ENCODE peak calls at places on chromosomes 3 and 15, in five cellular contexts. Y is A549, W is HepG2, U is GM12878, A is K562. S is an unnamed sample. For H3K4me1, the result is how much of the 10 kb centered on the place peaks cover.

GRCh38 chr15:93941687-93942086 is 289.7 kb upstream of the MCTP2 start:
- DNase-seq in U (no peak), W (no peak), A (no peak), Y (no peak), S (no peak)

GRCh38 chr3:94036909-94037507 is 8.6 kb upstream of the STX19 start:
- DNase-seq in A (peak), U (no peak), Y (peak), W (peak), S (peak)

GRCh38 chr15:101267320-101268104 is 9.8 kb downstream of the SELENOS start:
- DNase-seq in A (peak), W (no peak), Y (no peak), U (no peak), S (peak)

GRCh38 chr3:120449701-120450216 is 1.0 kb downstream of the FSTL1 start:
- DNase-seq in A (no peak), Y (peak), W (no peak), U (no peak), S (no peak)

GRCh38 chr3:95629802-95630201 is 1184.6 kb upstream of the EPHA6 start:
- DNase-seq in W (no peak), Y (no peak), A (no peak), U (no peak), S (peak)

GRCh38 chr15:56467626-56468025 is 2.7 kb upstream of the MNS1 start:
- DNase-seq in U (no peak), Y (no peak), W (no peak), A (no peak), S (no peak)

GRCh38 chr3:111932962-111933361 is 45.9 kb upstream of the ABHD10 start:
- DNase-seq in U (no peak), Y (no peak), W (no peak), A (no peak), S (no peak)

GRCh38 chr3:69013256-69014021 is at the start of gene EOGT:
- DNase-seq in Y (peak), W (peak), U (peak), A (peak), S (peak)

GRCh38 chr3:5056005-5056391 is 66.1 kb upstream of the ARL8B start:
- DNase-seq in W (no peak), A (no peak), U (no peak), Y (no peak), S (no peak)

GRCh38 chr3:123658118-123658859 is 73.4 kb upstream of the HACD2 start:
- DNase-seq in U (no peak), Y (no peak), W (no peak), A (no peak), S (no peak)

GRCh38 chr3:194488007-194488742 is 1.4 kb upstream of the ATP13A3 start:
- DNase-seq in A (peak), Y (no peak), U (no peak), W (no peak), S (no peak)

GRCh38 chr15:47768730-47769129 is 51.4 kb downstream of the SEMA6D start:
- DNase-seq in W (no peak), Y (no peak), A (no peak), U (no peak), S (no peak)

GRCh38 chr3:58175429-58176184 is 35.2 kb downstream of the DNASE1L3 start:
- DNase-seq in A (no peak), U (no peak), Y (no peak), W (peak), S (peak)

GRCh38 chr3:71530903-71531535 is 52.5 kb downstream of the FOXP1 start:
- DNase-seq in A (no peak), U (no peak), Y (no peak), W (no peak), S (peak)

GRCh38 chr3:184570035-184570434 is 8.4 kb downstream of the EPHB3 start:
- DNase-seq in W (no peak), U (no peak), Y (no peak), A (no peak), S (no peak)

GRCh38 chr3:48727511-48727910 is 10.5 kb upstream of the IP6K2 start:
- DNase-seq in Y (no peak), W (no peak), U (no peak), A (no peak), S (no peak)

GRCh38 chr3:40877651-40878463 is 321.4 kb upstream of the CTNNB1 start:
- DNase-seq in U (no peak), A (no peak), W (peak), Y (no peak), S (no peak)

GRCh38 chr3:17033516-17034168 is 148.9 kb downstream of the PLCL2 start:
- DNase-seq in Y (no peak), W (no peak), A (no peak), U (no peak), S (no peak)

GRCh38 chr3:45547202-45547701 is 47.3 kb upstream of the LIMD1 start:
- DNase-seq in Y (no peak), W (peak), A (no peak), U (no peak), S (no peak)

GRCh38 chr3:45546223-45546622 is 48.3 kb upstream of the LIMD1 start:
- DNase-seq in U (no peak), Y (no peak), A (no peak), W (no peak), S (no peak)

GRCh38 chr3:45548724-45549123 is 45.8 kb upstream of the LIMD1 start:
- DNase-seq in Y (no peak), U (no peak), W (no peak), A (no peak), S (no peak)

GRCh38 chr3:45546636-45547201 is 47.8 kb upstream of the LIMD1 start:
- DNase-seq in Y (no peak), W (peak), U (no peak), A (peak), S (peak)

GRCh38 chr3:45547764-45548683 is 46.5 kb upstream of the LIMD1 start:
- DNase-seq in U (no peak), W (no peak), A (no peak), Y (no peak), S (no peak)
- TF ChIP-seq JUNB in U (no peak), W (no peak), A (no peak), Y (no peak), S (no peak)

GRCh38 chr15:40114218-40114617 is 5.5 kb upstream of the BMF start:
- DNase-seq in A (no peak), Y (no peak), U (no peak), W (no peak), S (no peak)
- H3K4me1 ChIP-seq in A (under half), Y (under half), U (under half), W (half or more), S (under half)

GRCh38 chr3:155313916-155314315 is 20.4 kb upstream of the STRIT1 start:
- DNase-seq in U (no peak), W (no peak), Y (no peak), A (no peak), S (no peak)

GRCh38 chr3:155309581-155309980 is 16.1 kb upstream of the STRIT1 start:
- DNase-seq in A (no peak), Y (no peak), W (no peak), U (no peak), S (no peak)

GRCh38 chr3:155316450-155316849 is 23.0 kb upstream of the STRIT1 start:
- DNase-seq in W (no peak), Y (no peak), A (no peak), U (no peak), S (no peak)

GRCh38 chr3:155312781-155313180 is 19.3 kb upstream of the STRIT1 start:
- DNase-seq in A (no peak), W (no peak), Y (no peak), U (no peak), S (no peak)

GRCh38 chr3:155313303-155313702 is 19.8 kb upstream of the STRIT1 start:
- DNase-seq in W (no peak), Y (no peak), U (no peak), A (no peak), S (no peak)
- TF ChIP-seq JUNB in W (no peak), Y (no peak), U (no peak), A (no peak), S (no peak)

DNA sequence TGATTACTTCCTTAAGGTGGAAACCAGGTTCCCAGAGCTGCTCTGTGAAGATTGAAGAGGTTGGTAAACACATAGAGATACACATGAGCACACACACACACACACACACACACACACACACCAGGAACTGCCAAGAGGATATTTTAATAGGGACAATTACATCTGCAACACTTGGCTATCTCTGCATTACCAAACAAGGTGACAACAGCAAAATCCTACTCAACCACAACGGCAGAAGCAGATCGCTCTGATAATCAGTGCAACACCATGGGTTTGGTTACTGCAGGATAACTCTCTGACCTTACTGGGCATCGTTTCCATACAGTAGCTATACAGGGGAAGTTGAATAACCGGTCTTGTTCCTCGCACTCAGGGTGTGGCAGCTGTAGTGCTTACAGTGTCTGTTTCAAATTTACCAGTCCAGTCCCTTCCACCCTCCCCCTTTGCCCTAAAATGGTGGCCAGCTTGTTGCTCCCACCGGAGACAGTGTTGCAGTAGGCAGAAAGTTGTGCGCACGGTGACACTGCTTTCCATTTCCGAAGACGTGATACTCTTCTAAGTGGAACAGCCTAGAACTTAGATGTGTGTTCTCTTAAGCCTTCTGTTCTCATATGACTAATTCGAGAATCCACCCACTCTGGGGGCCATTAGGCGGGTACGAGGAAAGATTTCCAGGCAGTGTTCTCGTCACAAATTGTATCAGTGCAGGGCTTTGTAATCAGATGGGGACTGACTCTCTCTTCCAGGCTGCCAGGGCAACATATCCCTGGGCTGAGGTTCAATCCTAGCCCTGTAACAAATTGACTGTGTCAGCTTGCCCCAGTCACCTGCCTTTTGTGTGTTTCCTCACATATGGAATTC is 176.2 kb downstream of the P3H2 start:
- DNase-seq in Y (no peak), U (no peak), A (no peak), W (no peak), S (no peak)
- H3K4me1 ChIP-seq in Y (under half), U (under half), A (under half), W (under half), S (under half)

GRCh38 chr15:42078903-42079302 is 15.5 kb downstream of the PLA2G4D start:
- DNase-seq in A (no peak), W (no peak), Y (no peak), U (no peak), S (no peak)

GRCh38 chr15:42082141-42082540 is 12.2 kb downstream of the PLA2G4D start:
- DNase-seq in Y (no peak), W (no peak), U (no peak), A (no peak), S (no peak)

GRCh38 chr15:42081463-42081830 is 12.9 kb downstream of the PLA2G4D start:
- DNase-seq in W (no peak), A (no peak), U (no peak), Y (no peak), S (no peak)

GRCh38 chr15:42079401-42079908 is 14.9 kb downstream of the PLA2G4D start:
- DNase-seq in U (no peak), W (no peak), Y (no peak), A (peak), S (peak)

GRCh38 chr15:42080585-42081462 is 13.5 kb downstream of the PLA2G4D start:
- DNase-seq in W (no peak), Y (no peak), A (no peak), U (no peak), S (peak)
- TF ChIP-seq JUNB in W (no peak), Y (no peak), A (no peak), U (no peak), S (no peak)

S was measured in GM23338.